ENCODE peak calls at places on chromosomes 12 and 14, in ten cellular contexts. C, Y, I, T, V, J, D, K, X and L are unnamed samples.
A peak's percentile ranks its signal among the peaks of the same experiment; 100 is the strongest.

GRCh38 chr14:104977681-104978647 is at the start of gene AHNAK2:
- DNase-seq in C (peak; percentile 92), Y (peak; percentile 79), I (peak; percentile 46), T (peak; percentile 89), V (peak; percentile 83), J (peak; percentile 95), D (peak; percentile 86), K (peak; percentile 89), X (peak; percentile 83), L (no peak)

GRCh38 chr14:90409209-90409730 is 12.4 kb downstream of the CALM1 start:
- DNase-seq in C (peak; percentile 96), Y (peak; percentile 92), I (peak; percentile 69), T (no peak), V (peak; percentile 94), J (no peak), D (peak; percentile 94), K (no peak), X (peak; percentile 61), L (peak; percentile 44)

GRCh38 chr12:102976609-102977280 is 19.3 kb downstream of the ASCL1 start:
- DNase-seq in C (no peak), Y (no peak), I (no peak), T (no peak), V (no peak), J (no peak), D (no peak), K (no peak), X (no peak), L (no peak)

GRCh38 chr12:109302358-109302757 is 6.7 kb downstream of the FOXN4 start:
- DNase-seq in C (peak; percentile 60), Y (no peak), I (no peak), T (no peak), V (no peak), J (no peak), D (no peak), K (no peak), X (no peak), L (no peak)

GRCh38 chr12:3170423-3171194 is 93.4 kb downstream of the TSPAN9 start:
- DNase-seq in C (peak; percentile 81), Y (peak; percentile 84), I (no peak), T (no peak), V (no peak), J (peak; percentile 73), D (no peak), K (no peak), X (peak; percentile 11), L (no peak)

GRCh38 chr14:58772814-58773620 is 135.3 kb downstream of the DACT1 start:
- DNase-seq in C (no peak), Y (no peak), I (no peak), T (no peak), V (no peak), J (no peak), D (no peak), K (no peak), X (no peak), L (no peak)

GRCh38 chr12:22731231-22731630 is 106.3 kb downstream of the ETNK1 start:
- DNase-seq in C (no peak), Y (no peak), I (no peak), T (no peak), V (no peak), J (no peak), D (no peak), K (no peak), X (no peak), L (no peak)

GRCh38 chr12:41967668-41968649 is 176.7 kb downstream of the GXYLT1 start:
- DNase-seq in C (peak; percentile 88), Y (peak; percentile 32), I (no peak), T (no peak), V (no peak), J (peak; percentile 14), D (no peak), K (no peak), X (no peak), L (no peak)

GRCh38 chr12:17214910-17215309 is 608.9 kb upstream of the LMO3 start:
- DNase-seq in C (no peak), Y (no peak), I (no peak), T (no peak), V (no peak), J (no peak), D (no peak), K (no peak), X (no peak), L (no peak)

GRCh38 chr14:20988717-20989116 is 1.1 kb upstream of the METTL17 start:
- DNase-seq in C (no peak), Y (no peak), I (no peak), T (no peak), V (no peak), J (no peak), D (no peak), K (no peak), X (no peak), L (no peak)

GRCh38 chr14:20989464-20989786 is 355 bp upstream of the METTL17 start:
- DNase-seq in C (no peak), Y (no peak), I (no peak), T (no peak), V (no peak), J (no peak), D (no peak), K (no peak), X (no peak), L (no peak)

GRCh38 chr14:20986811-20987210 is 3.0 kb upstream of the METTL17 start:
- DNase-seq in C (peak; percentile 95), Y (peak; percentile 94), I (no peak), T (no peak), V (no peak), J (no peak), D (no peak), K (no peak), X (no peak), L (no peak)

DNA sequence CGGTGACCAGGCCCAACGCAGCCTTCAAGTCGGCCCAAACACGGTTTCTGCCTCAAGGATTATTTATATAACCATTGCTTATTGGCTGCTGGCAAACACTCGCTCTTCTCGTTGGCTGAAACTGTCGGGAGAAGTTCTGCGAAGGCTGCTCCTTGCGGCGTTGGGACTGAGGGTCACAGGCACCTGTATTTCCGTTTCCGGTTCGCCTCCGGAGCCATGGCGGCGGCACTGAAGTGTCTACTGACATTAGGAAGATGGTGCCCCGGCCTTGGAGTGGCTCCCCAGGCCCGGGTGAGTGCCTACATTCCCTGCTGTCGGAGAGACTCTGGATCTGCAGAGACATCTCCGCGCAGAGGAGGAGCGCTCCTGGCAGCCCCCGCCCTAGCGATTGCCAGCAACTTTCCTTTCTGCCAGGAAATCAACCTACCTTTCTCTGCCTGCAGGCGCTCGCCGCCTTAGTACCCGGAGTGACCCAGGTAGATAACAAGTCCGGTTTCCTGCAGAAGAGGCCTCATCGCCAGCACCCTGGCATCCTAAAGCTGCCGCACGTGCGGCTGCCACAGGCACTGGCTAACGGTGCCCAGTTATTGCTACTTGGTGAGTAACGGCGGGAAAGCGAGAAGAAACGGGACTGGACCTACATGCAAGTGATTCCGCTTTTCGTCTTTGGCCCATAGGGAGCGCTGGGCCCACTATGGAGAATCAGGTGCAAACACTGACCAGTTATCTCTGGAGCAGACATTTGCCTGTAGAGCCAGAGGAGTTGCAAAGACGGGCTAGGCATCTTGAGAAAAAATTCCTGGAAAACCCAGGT is at the start of gene METTL17:
- DNase-seq in C (peak; percentile 98), Y (peak; percentile 99), I (peak; percentile 96), T (peak; percentile 85), V (peak; percentile 96), J (peak; percentile 85), D (peak; percentile 98), K (peak; percentile 91), X (peak; percentile 95), L (peak; percentile 88)
- H3K27ac ChIP-seq in C (peak within 1 kb of the TSS; percentile 58), Y (peak within 1 kb of the TSS; percentile 87), I (peak within 1 kb of the TSS; percentile 74), T (peak within 1 kb of the TSS; percentile 53), V (peak within 1 kb of the TSS; percentile 84), J (peak within 1 kb of the TSS; percentile 84), D (peak within 1 kb of the TSS; percentile 86), K (peak within 1 kb of the TSS; percentile 79), X (peak within 1 kb of the TSS; percentile 84), L (peak within 1 kb of the TSS; percentile 23)

GRCh38 chr14:55191101-55191880 is at the start of gene DLGAP5:
- DNase-seq in C (peak; percentile 100), Y (peak; percentile 96), I (peak; percentile 94), T (peak; percentile 87), V (peak; percentile 96), J (peak; percentile 91), D (peak; percentile 95), K (peak; percentile 93), X (peak; percentile 92), L (peak; percentile 93)

GRCh38 chr14:55191881-55192616 is 664 bp upstream of the DLGAP5 start:
- DNase-seq in C (no peak), Y (no peak), I (no peak), T (no peak), V (no peak), J (peak; percentile 6), D (no peak), K (no peak), X (no peak), L (no peak)

DNA sequence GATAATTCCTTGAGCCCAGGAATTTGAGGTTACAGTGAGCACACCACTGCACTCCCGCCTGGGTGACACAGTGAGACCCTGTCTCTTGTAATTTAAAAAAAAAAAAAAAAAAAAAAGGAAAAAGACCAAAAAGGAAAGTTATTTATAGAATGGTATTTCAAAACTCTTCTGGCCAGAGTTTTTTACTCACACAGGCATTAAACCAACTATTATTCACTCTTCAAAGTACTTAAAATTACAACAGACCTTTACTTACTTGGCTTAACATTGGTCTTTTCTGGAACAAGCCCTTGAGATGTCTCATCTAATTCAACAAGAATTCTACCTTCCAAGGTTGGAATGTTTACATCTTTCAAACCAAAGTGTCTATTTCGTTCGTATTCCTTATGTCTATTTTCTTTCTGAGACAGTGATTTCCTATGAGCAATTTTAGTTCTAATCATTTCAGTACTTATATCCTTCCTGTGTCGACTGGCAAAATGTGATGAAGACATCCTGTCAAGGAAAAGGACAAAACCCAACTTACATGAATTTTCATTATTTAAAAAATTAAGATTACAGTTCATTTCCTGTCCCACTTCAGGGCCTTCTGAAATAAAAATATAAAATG is 2.6 kb downstream of the DLGAP5 start:
- DNase-seq in C (no peak), Y (peak; percentile 13), I (no peak), T (no peak), V (no peak), J (no peak), D (no peak), K (no peak), X (no peak), L (no peak)
- H3K4me3 ChIP-seq in C (peak overlapping the region; percentile 73), Y (no peak overlapping the region), I (no peak overlapping the region), T (no peak overlapping the region), V (no peak overlapping the region), J (no peak overlapping the region), D (no peak overlapping the region), K (no peak overlapping the region), X (no peak overlapping the region), L (no peak overlapping the region)

GRCh38 chr12:4353785-4354208 is 25.7 kb downstream of the FGF23 start:
- DNase-seq in C (peak; percentile 41), Y (peak; percentile 3), I (no peak), T (no peak), V (no peak), J (peak; percentile 46), D (no peak), K (no peak), X (no peak), L (no peak)
- TF ChIP-seq CTCF in C (peak; percentile 51), Y (peak; percentile 28), I (peak; percentile 36), T (peak; percentile 32), V (peak; percentile 23), J (peak; percentile 50), D (peak; percentile 44), K (peak; percentile 45), X (peak; percentile 58), L (no peak)

DNA sequence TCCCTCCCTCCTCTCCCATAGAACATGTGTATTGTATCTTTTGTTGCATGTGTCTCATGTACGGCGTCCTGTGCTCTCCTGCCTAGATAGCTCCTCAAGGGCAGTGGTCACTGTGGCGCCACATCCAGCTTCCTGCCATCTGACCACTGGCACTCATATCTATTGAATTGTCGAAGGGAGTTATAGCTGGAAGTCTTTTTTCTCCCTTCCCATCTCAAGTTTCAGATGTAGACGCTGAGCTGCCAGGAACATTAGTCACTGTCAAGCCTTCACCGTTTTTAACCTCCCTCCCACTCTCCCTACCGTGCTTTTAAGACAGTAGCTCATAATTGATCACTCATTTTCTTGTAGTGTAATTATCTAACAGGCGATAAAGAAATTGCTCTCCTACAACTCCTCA is 33.0 kb downstream of the MTHFD1 start:
- DNase-seq in C (peak; percentile 89), Y (peak; percentile 81), I (peak; percentile 27), T (no peak), V (no peak), J (no peak), D (no peak), K (no peak), X (peak; percentile 62), L (no peak)
- H3K27ac ChIP-seq in C (peak overlapping the region; percentile 44), Y (no peak overlapping the region), I (no peak overlapping the region), T (no peak overlapping the region), V (no peak overlapping the region), J (peak overlapping the region; percentile 8), D (no peak overlapping the region), K (no peak overlapping the region), X (peak overlapping the region; percentile 60), L (no peak overlapping the region)